ENCODE peak calls at places on chromosomes 7 and 10, in five cellular contexts. I is neuronal stem cell, C is H1, Z is mesenchymal stem cell, A is IMR-90. H is an unnamed sample. For H3K36me3 and H3K9me3, the result is how much of the 10 kb centered on the place peaks cover.

GRCh38 chr10:28833313-28833712 is 156.0 kb downstream of the BAMBI start:
- DNase-seq in I (no peak), C (no peak), Z (no peak), A (no peak), H (no peak)

GRCh38 chr10:74855027-74855426 is 28.6 kb downstream of the KAT6B start:
- DNase-seq in I (no peak), C (no peak), Z (peak), A (no peak), H (no peak)

GRCh38 chr10:34364253-34365037 is 450.7 kb downstream of the PARD3 start:
- DNase-seq in I (no peak), C (no peak), Z (no peak), A (no peak), H (no peak)

GRCh38 chr7:155203059-155203881 is 94.4 kb upstream of the INSIG1 start:
- DNase-seq in I (no peak), C (no peak), Z (no peak), A (no peak), H (peak)

GRCh38 chr7:157845203-157845810 is 508.5 kb downstream of the DNAJB6 start:
- DNase-seq in I (no peak), C (no peak), Z (no peak), A (no peak), H (no peak)

GRCh38 chr7:105306160-105306784 is 82.4 kb downstream of the SRPK2 start:
- DNase-seq in I (no peak), C (no peak), Z (no peak), A (no peak), H (no peak)

GRCh38 chr10:121567569-121567968 is 30.7 kb downstream of the FGFR2 start:
- DNase-seq in I (no peak), C (no peak), Z (no peak), A (no peak), H (no peak)

GRCh38 chr10:94131885-94132284 is 138.2 kb downstream of the PLCE1 start:
- DNase-seq in I (no peak), C (no peak), Z (peak), A (peak), H (no peak)

GRCh38 chr7:99833289-99833877 is 5.6 kb downstream of the CYP3A43 start:
- DNase-seq in I (no peak), C (no peak), Z (no peak), A (no peak), H (no peak)

GRCh38 chr7:5695037-5695708 is 86.3 kb downstream of the RNF216 start:
- DNase-seq in I (no peak), C (no peak), Z (peak), A (peak), H (no peak)

GRCh38 chr7:67019562-67020390 is 23.1 kb downstream of the TYW1 start:
- DNase-seq in I (no peak), C (no peak), Z (no peak), A (peak), H (peak)

GRCh38 chr7:67018940-67019339 is 22.3 kb downstream of the TYW1 start:
- DNase-seq in I (no peak), C (no peak), Z (no peak), A (no peak), H (no peak)

GRCh38 chr7:67022501-67022900 is 25.9 kb downstream of the TYW1 start:
- DNase-seq in I (no peak), C (no peak), Z (no peak), A (no peak), H (no peak)

DNA sequence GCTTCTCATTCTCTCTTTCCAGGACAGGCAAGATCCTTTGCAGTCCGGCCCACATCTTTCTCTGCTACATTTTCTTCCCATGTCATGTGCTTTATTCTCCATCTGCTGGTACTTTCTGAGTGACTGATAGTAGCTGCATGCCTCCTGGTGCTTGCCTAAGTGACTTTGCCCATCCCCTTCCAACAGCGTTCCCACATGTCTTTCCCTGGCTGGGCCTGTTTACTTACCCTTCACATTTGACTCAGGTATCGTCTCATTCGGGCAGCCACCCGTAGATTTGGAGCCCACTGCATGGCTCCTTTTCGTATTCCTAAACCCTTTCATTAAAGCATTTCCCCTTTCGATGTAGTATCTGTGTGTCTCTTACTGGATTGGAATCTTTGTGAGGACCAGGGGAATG is 24.6 kb downstream of the TYW1 start:
- DNase-seq in I (no peak), C (no peak), Z (no peak), A (no peak), H (peak)
- H3K36me3 ChIP-seq in I (half or more), C (under half), Z (under half), A (under half), H (under half)

DNA sequence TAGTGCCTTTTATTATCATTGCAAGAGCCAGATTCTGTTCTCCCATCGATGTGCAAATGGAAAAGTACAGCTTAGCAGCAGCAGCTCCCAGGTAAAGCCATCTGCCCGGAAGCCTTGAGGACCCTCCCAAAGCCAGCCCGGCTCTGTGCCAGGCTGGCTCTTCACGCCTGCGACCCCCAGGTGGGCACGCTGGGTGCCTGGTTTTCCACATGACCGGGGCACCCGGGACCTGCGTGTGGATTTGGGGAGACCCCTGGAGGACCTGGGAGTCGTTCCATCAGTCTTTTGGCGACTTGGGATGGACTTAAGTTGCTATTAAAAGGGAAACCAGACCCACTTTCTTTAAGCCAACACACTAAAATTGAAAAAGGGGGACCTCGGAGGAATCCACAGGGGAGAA is 196.5 kb downstream of the ZNF438 start:
- DNase-seq in I (peak), C (no peak), Z (no peak), A (no peak), H (no peak)
- H2BK120ac ChIP-seq in I (no peak), C (no peak), Z (no peak), A (no peak), H (no peak)

GRCh38 chr10:7374795-7375194 is 36.0 kb downstream of the SFMBT2 start:
- DNase-seq in I (no peak), C (no peak), Z (peak), A (no peak), H (no peak)

GRCh38 chr10:7370511-7370910 is 40.3 kb downstream of the SFMBT2 start:
- DNase-seq in I (no peak), C (no peak), Z (no peak), A (no peak), H (no peak)

GRCh38 chr10:7377614-7378248 is 33.1 kb downstream of the SFMBT2 start:
- DNase-seq in I (no peak), C (no peak), Z (no peak), A (no peak), H (no peak)

GRCh38 chr10:7372504-7372903 is 38.3 kb downstream of the SFMBT2 start:
- DNase-seq in I (no peak), C (no peak), Z (no peak), A (no peak), H (no peak)

GRCh38 chr10:7373039-7373438 is 37.8 kb downstream of the SFMBT2 start:
- DNase-seq in I (no peak), C (no peak), Z (no peak), A (no peak), H (no peak)
- H3K9me3 ChIP-seq in I (under half), C (under half), Z (under half), A (under half), H (under half)

GRCh38 chr10:1095498-1095897 is 39.3 kb downstream of the WDR37 start:
- DNase-seq in I (no peak), C (no peak), Z (no peak), A (no peak), H (no peak)

GRCh38 chr10:1096287-1096889 is 40.2 kb downstream of the WDR37 start:
- DNase-seq in I (no peak), C (no peak), Z (no peak), A (no peak), H (no peak)

GRCh38 chr10:1097436-1097835 is 41.3 kb downstream of the WDR37 start:
- DNase-seq in I (no peak), C (no peak), Z (no peak), A (no peak), H (no peak)

GRCh38 chr10:1093696-1094095 is 37.5 kb downstream of the WDR37 start:
- DNase-seq in I (no peak), C (no peak), Z (no peak), A (no peak), H (no peak)

DNA sequence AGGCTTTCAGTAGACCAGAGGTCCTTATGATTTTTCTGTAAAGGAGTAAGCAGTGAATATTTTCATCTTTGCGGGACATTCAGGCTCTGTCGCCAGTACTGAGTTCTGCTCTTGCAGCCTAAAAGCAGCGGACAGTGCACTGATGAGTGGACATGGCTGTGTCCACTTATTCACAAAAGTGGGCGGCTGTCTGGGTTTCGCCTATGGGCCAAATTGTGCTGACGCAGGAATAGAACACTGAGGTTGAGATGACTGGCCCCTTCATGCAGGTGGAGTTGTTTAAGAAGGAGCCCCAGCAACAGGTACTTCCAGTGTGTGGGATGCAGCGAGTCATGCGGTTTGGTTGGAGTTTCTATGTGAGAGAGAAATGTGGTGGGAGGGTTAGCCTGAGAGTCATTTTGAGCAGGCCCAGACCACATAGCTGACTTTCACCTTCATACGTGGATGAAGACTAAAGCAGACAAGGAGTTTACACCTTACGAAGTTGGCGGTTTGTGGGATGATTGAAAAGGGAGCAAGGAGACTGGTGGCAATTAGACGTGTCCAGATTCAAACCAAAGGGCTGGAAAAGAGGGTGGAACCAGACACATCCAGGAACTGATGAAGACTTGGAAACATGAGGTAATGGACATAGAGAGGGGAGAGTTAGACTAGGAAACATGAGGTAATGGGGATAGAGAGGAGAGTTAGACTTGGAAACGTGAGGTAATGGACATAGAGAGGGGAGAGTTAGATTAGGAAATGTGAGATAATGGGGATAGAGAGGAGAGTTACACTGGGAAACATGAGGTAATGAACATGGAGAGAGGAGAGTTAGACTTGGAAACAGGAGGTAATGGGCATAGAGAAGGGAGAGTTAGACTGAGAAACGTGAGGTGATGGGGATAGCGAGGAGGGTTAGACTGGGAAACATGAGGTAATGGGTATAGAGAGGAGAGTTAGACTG is 38.2 kb downstream of the WDR37 start:
- DNase-seq in I (no peak), C (no peak), Z (no peak), A (no peak), H (no peak)
- H3K36me3 ChIP-seq in I (half or more), C (under half), Z (half or more), A (under half), H (under half)

GRCh38 chr7:129950191-129950940 is 2.4 kb downstream of the UBE2H start:
- DNase-seq in I (peak), C (no peak), Z (peak), A (no peak), H (no peak)
- H2BK120ac ChIP-seq in I (no peak), C (peak), Z (no peak), A (peak), H (peak)

GRCh38 chr7:57769131-57769530 is 319.2 kb downstream of the ZNF716 start:
- DNase-seq in I (no peak), C (no peak), Z (no peak), A (no peak), H (no peak)
- H3K9me3 ChIP-seq in I (under half), C (half or more), Z (under half), A (under half), H (half or more)

DNA sequence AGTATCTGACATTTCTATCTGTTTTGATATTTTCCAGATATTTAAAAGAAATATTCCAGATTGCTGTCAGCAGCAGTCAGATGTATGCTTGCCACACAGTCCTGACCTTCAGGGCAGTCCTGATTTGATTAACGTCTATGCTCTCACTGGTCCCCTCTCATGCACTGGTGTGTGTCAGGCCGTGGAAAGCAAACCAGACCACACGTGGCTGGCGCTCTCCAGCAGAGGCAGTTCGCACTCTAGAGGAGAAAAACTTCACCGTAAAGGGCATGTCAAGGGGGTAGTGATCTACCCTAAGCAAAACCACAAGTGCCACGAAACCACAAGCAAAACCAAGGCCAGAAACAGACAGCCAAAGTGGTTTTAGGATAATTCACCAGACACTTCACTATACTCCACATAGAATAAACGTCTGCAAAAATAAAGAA is 26.5 kb downstream of the PARP12 start:
- DNase-seq in I (no peak), C (no peak), Z (peak), A (no peak), H (no peak)
- H3K36me3 ChIP-seq in I (under half), C (under half), Z (under half), A (under half), H (under half)

H was measured in trophoblast cell.